ENCODE peak calls at places on chromosomes 5 and 9, in four cellular contexts. J is ACHN, V is mesothelial cell of epicardium, A is SW480. U is an unnamed sample.

GRCh38 chr5:82603280-82603987 is 325.3 kb upstream of the RPS23 start:
- DNase-seq in J (peak), V (no peak), A (no peak), U (no peak)

GRCh38 chr5:76372320-76373054 is 30.6 kb upstream of the IQGAP2 start:
- DNase-seq in J (peak), V (no peak), A (peak), U (no peak)

GRCh38 chr9:133246507-133247390 is 28.3 kb downstream of the ABO start:
- DNase-seq in J (no peak), V (no peak), A (no peak), U (no peak)

GRCh38 chr5:3671366-3671765 is 75.7 kb downstream of the IRX1 start:
- DNase-seq in J (no peak), V (no peak), A (peak), U (no peak)

GRCh38 chr5:113232667-113233066 is 202.1 kb downstream of the TSSK1B start:
- DNase-seq in J (no peak), V (no peak), A (no peak), U (peak)

GRCh38 chr9:125913551-125913950 is 166.4 kb downstream of the PBX3 start:
- DNase-seq in J (no peak), V (no peak), A (no peak), U (no peak)

GRCh38 chr5:128350705-128351104 is 187.3 kb downstream of the FBN2 start:
- DNase-seq in J (no peak), V (no peak), A (no peak), U (no peak)

GRCh38 chr9:91179237-91180138 is 182.2 kb downstream of the AUH start:
- DNase-seq in J (no peak), V (no peak), A (no peak), U (no peak)

GRCh38 chr5:140207250-140207954 is 32.4 kb downstream of the CYSTM1 start:
- DNase-seq in J (peak), V (no peak), A (no peak), U (no peak)

GRCh38 chr9:36436909-36437308 is 36.8 kb upstream of the RNF38 start:
- DNase-seq in J (no peak), V (no peak), A (no peak), U (no peak)

GRCh38 chr5:51380603-51381207 is 2.5 kb upstream of the ISL1 start:
- DNase-seq in J (peak), V (no peak), A (peak), U (no peak)

GRCh38 chr9:76592105-76593010 is 133.4 kb downstream of the GCNT1 start:
- DNase-seq in J (no peak), V (no peak), A (no peak), U (no peak)

GRCh38 chr5:174091006-174091578 is 45.6 kb downstream of the NSG2 start:
- DNase-seq in J (no peak), V (no peak), A (no peak), U (peak)

GRCh38 chr5:32928761-32929160 is 217.6 kb downstream of the NPR3 start:
- DNase-seq in J (no peak), V (no peak), A (no peak), U (no peak)

GRCh38 chr5:124948062-124948753 is 201.8 kb upstream of the ZNF608 start:
- DNase-seq in J (no peak), V (no peak), A (no peak), U (no peak)

GRCh38 chr5:3736926-3737325 is 141.3 kb downstream of the IRX1 start:
- DNase-seq in J (no peak), V (no peak), A (no peak), U (no peak)

GRCh38 chr5:171806976-171807823 is 21.6 kb downstream of the SMIM23 start:
- DNase-seq in J (no peak), V (no peak), A (peak), U (no peak)

GRCh38 chr9:1732670-1733069 is 282.5 kb upstream of the SMARCA2 start:
- DNase-seq in J (no peak), V (no peak), A (peak), U (no peak)

GRCh38 chr9:72217306-72217842 is 68.1 kb downstream of the GDA start:
- DNase-seq in J (no peak), V (no peak), A (no peak), U (no peak)

GRCh38 chr9:2181794-2182193 is 166.6 kb downstream of the SMARCA2 start:
- DNase-seq in J (peak), V (no peak), A (no peak), U (peak)

GRCh38 chr9:89175739-89176360 is 2.8 kb downstream of the SHC3 start:
- DNase-seq in J (peak), V (no peak), A (no peak), U (no peak)

GRCh38 chr9:113559834-113560620 is 96.5 kb downstream of the RGS3 start:
- DNase-seq in J (no peak), V (no peak), A (no peak), U (no peak)

GRCh38 chr5:38500861-38501260 is 55.6 kb downstream of the LIFR start:
- DNase-seq in J (peak), V (no peak), A (no peak), U (no peak)

GRCh38 chr9:18806277-18806676 is 226.7 kb downstream of the SAXO1 start:
- DNase-seq in J (no peak), V (no peak), A (no peak), U (no peak)

GRCh38 chr5:36744678-36745659 is 131.6 kb upstream of the NIPBL start:
- DNase-seq in J (peak), V (peak), A (peak), U (peak)

GRCh38 chr5:30572279-30572678 is 621.2 kb upstream of the CDH6 start:
- DNase-seq in J (no peak), V (no peak), A (no peak), U (no peak)

GRCh38 chr5:77900691-77901090 is 124.6 kb upstream of the TBCA start:
- DNase-seq in J (no peak), V (no peak), A (no peak), U (no peak)

GRCh38 chr5:111742595-111742994 is 14.4 kb downstream of the NREP start:
- DNase-seq in J (peak), V (no peak), A (no peak), U (no peak)

GRCh38 chr9:70479880-70480291 is 65.4 kb upstream of the KLF9 start:
- DNase-seq in J (no peak), V (no peak), A (peak), U (peak)

GRCh38 chr5:3226171-3226570 is 369.5 kb upstream of the IRX1 start:
- DNase-seq in J (no peak), V (no peak), A (peak), U (no peak)

GRCh38 chr9:72533322-72533721 is 11.9 kb downstream of the TMC1 start:
- DNase-seq in J (no peak), V (no peak), A (peak), U (no peak)

GRCh38 chr5:43627028-43627427 is 24.0 kb downstream of the NNT start:
- DNase-seq in J (peak), V (no peak), A (peak), U (peak)

GRCh38 chr9:88236531-88237453 is 98.5 kb upstream of the SPATA31C2 start:
- DNase-seq in J (no peak), V (no peak), A (no peak), U (no peak)

GRCh38 chr9:83583151-83584014 is 39.6 kb upstream of the IDNK start:
- DNase-seq in J (peak), V (no peak), A (peak), U (peak)

GRCh38 chr9:78441822-78442431 is 145.0 kb downstream of the PSAT1 start:
- DNase-seq in J (no peak), V (no peak), A (no peak), U (no peak)

GRCh38 chr5:39501403-39501802 is 76.6 kb upstream of the DAB2 start:
- DNase-seq in J (peak), V (no peak), A (no peak), U (no peak)

GRCh38 chr5:172834570-172835245 is 657 bp downstream of the ERGIC1 start:
- DNase-seq in J (no peak), V (no peak), A (peak), U (no peak)